ENCODE peak calls at places on chromosome 1, in eight cellular contexts. One of them, this sample, is unnamed. For H3K36me3, the result is how much of the 10 kb centered on the place peaks cover.

GRCh38 chr1:113929750-113930498 is 800 bp downstream of the HIPK1 start:
- DNase-seq in CD4-positive, alpha-beta memory T cell: peak
- DNase-seq in hepatocyte: peak
- DNase-seq in aorta: peak
- DNase-seq in CD4-positive, CD25-positive, alpha-beta regulatory T cell: peak
- DNase-seq in astrocyte: peak
- DNase-seq in body of pancreas: peak
- DNase-seq in psoas muscle: peak
- DNase-seq in this sample: peak

GRCh38 chr1:248618878-248619277 is 16.0 kb downstream of the OR2T11 start:
- DNase-seq in body of pancreas: peak
- DNase-seq in aorta: peak
- DNase-seq in CD4-positive, alpha-beta memory T cell: peak
- DNase-seq in astrocyte: no peak
- DNase-seq in hepatocyte: no peak
- DNase-seq in psoas muscle: peak
- DNase-seq in CD4-positive, CD25-positive, alpha-beta regulatory T cell: peak
- DNase-seq in this sample: peak

GRCh38 chr1:220775238-220775853 is 11.4 kb upstream of the MTARC1 start:
- DNase-seq in body of pancreas: peak
- DNase-seq in psoas muscle: no peak
- DNase-seq in aorta: no peak
- DNase-seq in CD4-positive, alpha-beta memory T cell: peak
- DNase-seq in CD4-positive, CD25-positive, alpha-beta regulatory T cell: no peak
- DNase-seq in astrocyte: no peak
- DNase-seq in hepatocyte: peak
- DNase-seq in this sample: peak

GRCh38 chr1:3821004-3821933 is 25.0 kb upstream of the LRRC47 start:
- DNase-seq in aorta: no peak
- DNase-seq in psoas muscle: no peak
- DNase-seq in astrocyte: no peak
- DNase-seq in CD4-positive, CD25-positive, alpha-beta regulatory T cell: no peak
- DNase-seq in hepatocyte: no peak
- DNase-seq in CD4-positive, alpha-beta memory T cell: no peak
- DNase-seq in body of pancreas: no peak
- DNase-seq in this sample: no peak

GRCh38 chr1:245091818-245092637 is 62.8 kb upstream of the KIF26B start:
- DNase-seq in hepatocyte: peak
- DNase-seq in CD4-positive, CD25-positive, alpha-beta regulatory T cell: no peak
- DNase-seq in psoas muscle: no peak
- DNase-seq in CD4-positive, alpha-beta memory T cell: no peak
- DNase-seq in body of pancreas: peak
- DNase-seq in astrocyte: peak
- DNase-seq in aorta: peak
- DNase-seq in this sample: no peak

GRCh38 chr1:2104621-2105427 is 54.6 kb downstream of the PRKCZ start:
- DNase-seq in CD4-positive, CD25-positive, alpha-beta regulatory T cell: no peak
- DNase-seq in aorta: peak
- DNase-seq in astrocyte: no peak
- DNase-seq in psoas muscle: no peak
- DNase-seq in CD4-positive, alpha-beta memory T cell: no peak
- DNase-seq in hepatocyte: peak
- DNase-seq in body of pancreas: peak
- DNase-seq in this sample: no peak

GRCh38 chr1:55213029-55213884 is 1.9 kb downstream of the USP24 start:
- DNase-seq in body of pancreas: no peak
- DNase-seq in CD4-positive, alpha-beta memory T cell: no peak
- DNase-seq in psoas muscle: no peak
- DNase-seq in hepatocyte: no peak
- DNase-seq in astrocyte: no peak
- DNase-seq in CD4-positive, CD25-positive, alpha-beta regulatory T cell: no peak
- DNase-seq in aorta: no peak
- DNase-seq in this sample: peak

GRCh38 chr1:245338485-245338877 is 183.7 kb downstream of the KIF26B start:
- DNase-seq in astrocyte: no peak
- DNase-seq in body of pancreas: no peak
- DNase-seq in CD4-positive, alpha-beta memory T cell: no peak
- DNase-seq in hepatocyte: no peak
- DNase-seq in psoas muscle: no peak
- DNase-seq in CD4-positive, CD25-positive, alpha-beta regulatory T cell: no peak
- DNase-seq in aorta: no peak
- DNase-seq in this sample: no peak

GRCh38 chr1:160614410-160614809 is 32.4 kb downstream of the SLAMF1 start:
- DNase-seq in aorta: no peak
- DNase-seq in CD4-positive, alpha-beta memory T cell: no peak
- DNase-seq in CD4-positive, CD25-positive, alpha-beta regulatory T cell: no peak
- DNase-seq in astrocyte: no peak
- DNase-seq in hepatocyte: no peak
- DNase-seq in psoas muscle: no peak
- DNase-seq in body of pancreas: no peak
- DNase-seq in this sample: no peak

GRCh38 chr1:184610872-184611614 is 143.6 kb downstream of the EDEM3 start:
- DNase-seq in CD4-positive, CD25-positive, alpha-beta regulatory T cell: no peak
- DNase-seq in psoas muscle: no peak
- DNase-seq in body of pancreas: no peak
- DNase-seq in hepatocyte: no peak
- DNase-seq in CD4-positive, alpha-beta memory T cell: no peak
- DNase-seq in aorta: no peak
- DNase-seq in astrocyte: no peak
- DNase-seq in this sample: no peak

GRCh38 chr1:53025034-53025777 is 36.8 kb upstream of the PODN start:
- DNase-seq in astrocyte: peak
- DNase-seq in hepatocyte: peak
- DNase-seq in psoas muscle: peak
- DNase-seq in CD4-positive, alpha-beta memory T cell: no peak
- DNase-seq in body of pancreas: peak
- DNase-seq in aorta: peak
- DNase-seq in CD4-positive, CD25-positive, alpha-beta regulatory T cell: no peak
- DNase-seq in this sample: no peak

GRCh38 chr1:32900371-32900955 is 726 bp downstream of the TMEM54 start:
- DNase-seq in CD4-positive, CD25-positive, alpha-beta regulatory T cell: no peak
- DNase-seq in astrocyte: no peak
- DNase-seq in CD4-positive, alpha-beta memory T cell: no peak
- DNase-seq in body of pancreas: peak
- DNase-seq in hepatocyte: no peak
- DNase-seq in psoas muscle: no peak
- DNase-seq in aorta: peak
- DNase-seq in this sample: no peak

GRCh38 chr1:51654000-51654399 is 37.1 kb downstream of the OSBPL9 start:
- DNase-seq in astrocyte: no peak
- DNase-seq in hepatocyte: no peak
- DNase-seq in body of pancreas: no peak
- DNase-seq in psoas muscle: no peak
- DNase-seq in CD4-positive, alpha-beta memory T cell: no peak
- DNase-seq in CD4-positive, CD25-positive, alpha-beta regulatory T cell: no peak
- DNase-seq in aorta: no peak
- DNase-seq in this sample: no peak

GRCh38 chr1:184838374-184838995 is 83.8 kb upstream of the EDEM3 start:
- DNase-seq in hepatocyte: peak
- DNase-seq in astrocyte: peak
- DNase-seq in body of pancreas: peak
- DNase-seq in CD4-positive, CD25-positive, alpha-beta regulatory T cell: no peak
- DNase-seq in psoas muscle: peak
- DNase-seq in aorta: peak
- DNase-seq in CD4-positive, alpha-beta memory T cell: no peak
- DNase-seq in this sample: no peak

GRCh38 chr1:246583448-246584185 is 17.4 kb downstream of the CNST start:
- DNase-seq in hepatocyte: peak
- DNase-seq in CD4-positive, alpha-beta memory T cell: no peak
- DNase-seq in astrocyte: no peak
- DNase-seq in CD4-positive, CD25-positive, alpha-beta regulatory T cell: no peak
- DNase-seq in body of pancreas: peak
- DNase-seq in psoas muscle: no peak
- DNase-seq in aorta: no peak
- DNase-seq in this sample: no peak

GRCh38 chr1:153578490-153578889 is 12.8 kb upstream of the S100A2 start:
- DNase-seq in hepatocyte: no peak
- DNase-seq in psoas muscle: no peak
- DNase-seq in body of pancreas: no peak
- DNase-seq in astrocyte: no peak
- DNase-seq in aorta: no peak
- DNase-seq in CD4-positive, alpha-beta memory T cell: no peak
- DNase-seq in CD4-positive, CD25-positive, alpha-beta regulatory T cell: no peak
- DNase-seq in this sample: no peak

GRCh38 chr1:118588566-118588965 is 399.6 kb downstream of the TBX15 start:
- DNase-seq in astrocyte: no peak
- DNase-seq in CD4-positive, CD25-positive, alpha-beta regulatory T cell: no peak
- DNase-seq in psoas muscle: no peak
- DNase-seq in CD4-positive, alpha-beta memory T cell: no peak
- DNase-seq in body of pancreas: no peak
- DNase-seq in hepatocyte: no peak
- DNase-seq in aorta: no peak
- DNase-seq in this sample: no peak

GRCh38 chr1:100404816-100405215 is 52.5 kb downstream of the CDC14A start:
- DNase-seq in aorta: no peak
- DNase-seq in body of pancreas: no peak
- DNase-seq in psoas muscle: no peak
- DNase-seq in astrocyte: peak
- DNase-seq in CD4-positive, alpha-beta memory T cell: no peak
- DNase-seq in hepatocyte: no peak
- DNase-seq in CD4-positive, CD25-positive, alpha-beta regulatory T cell: no peak
- DNase-seq in this sample: no peak

GRCh38 chr1:27515626-27516025 is 25.7 kb upstream of the WASF2 start:
- DNase-seq in CD4-positive, alpha-beta memory T cell: no peak
- DNase-seq in CD4-positive, CD25-positive, alpha-beta regulatory T cell: no peak
- DNase-seq in psoas muscle: no peak
- DNase-seq in astrocyte: no peak
- DNase-seq in body of pancreas: no peak
- DNase-seq in hepatocyte: no peak
- DNase-seq in aorta: no peak
- DNase-seq in this sample: no peak

GRCh38 chr1:10283318-10283984 is 73.1 kb downstream of the KIF1B start:
- DNase-seq in astrocyte: peak
- DNase-seq in psoas muscle: no peak
- DNase-seq in body of pancreas: no peak
- DNase-seq in hepatocyte: no peak
- DNase-seq in CD4-positive, alpha-beta memory T cell: no peak
- DNase-seq in aorta: no peak
- DNase-seq in CD4-positive, CD25-positive, alpha-beta regulatory T cell: no peak
- DNase-seq in this sample: no peak

GRCh38 chr1:10291705-10292104 is 81.3 kb downstream of the KIF1B start:
- DNase-seq in body of pancreas: no peak
- DNase-seq in psoas muscle: no peak
- DNase-seq in hepatocyte: no peak
- DNase-seq in CD4-positive, alpha-beta memory T cell: no peak
- DNase-seq in aorta: no peak
- DNase-seq in astrocyte: no peak
- DNase-seq in CD4-positive, CD25-positive, alpha-beta regulatory T cell: no peak
- DNase-seq in this sample: no peak

GRCh38 chr1:10288059-10288615 is 77.8 kb downstream of the KIF1B start:
- DNase-seq in CD4-positive, CD25-positive, alpha-beta regulatory T cell: no peak
- DNase-seq in CD4-positive, alpha-beta memory T cell: no peak
- DNase-seq in body of pancreas: no peak
- DNase-seq in hepatocyte: no peak
- DNase-seq in psoas muscle: no peak
- DNase-seq in aorta: no peak
- DNase-seq in astrocyte: no peak
- DNase-seq in this sample: no peak

GRCh38 chr1:10286244-10286643 is 75.9 kb downstream of the KIF1B start:
- DNase-seq in astrocyte: no peak
- DNase-seq in hepatocyte: no peak
- DNase-seq in psoas muscle: peak
- DNase-seq in aorta: no peak
- DNase-seq in CD4-positive, alpha-beta memory T cell: no peak
- DNase-seq in CD4-positive, CD25-positive, alpha-beta regulatory T cell: no peak
- DNase-seq in body of pancreas: no peak
- DNase-seq in this sample: no peak

GRCh38 chr1:10287023-10287645 is 76.8 kb downstream of the KIF1B start:
- DNase-seq in aorta: no peak
- DNase-seq in hepatocyte: no peak
- DNase-seq in body of pancreas: no peak
- DNase-seq in astrocyte: no peak
- DNase-seq in CD4-positive, alpha-beta memory T cell: no peak
- DNase-seq in CD4-positive, CD25-positive, alpha-beta regulatory T cell: no peak
- DNase-seq in psoas muscle: no peak
- DNase-seq in this sample: no peak
- H3K36me3 ChIP-seq in aorta: under half
- H3K36me3 ChIP-seq in hepatocyte: under half
- H3K36me3 ChIP-seq in body of pancreas: under half
- H3K36me3 ChIP-seq in astrocyte: under half
- H3K36me3 ChIP-seq in CD4-positive, alpha-beta memory T cell: under half
- H3K36me3 ChIP-seq in CD4-positive, CD25-positive, alpha-beta regulatory T cell: under half
- H3K36me3 ChIP-seq in psoas muscle: half or more
- H3K36me3 ChIP-seq in this sample: under half

GRCh38 chr1:169999357-169999756 is 75.1 kb downstream of the KIFAP3 start:
- DNase-seq in psoas muscle: no peak
- DNase-seq in body of pancreas: no peak
- DNase-seq in aorta: peak
- DNase-seq in astrocyte: peak
- DNase-seq in CD4-positive, CD25-positive, alpha-beta regulatory T cell: no peak
- DNase-seq in hepatocyte: peak
- DNase-seq in CD4-positive, alpha-beta memory T cell: no peak
- DNase-seq in this sample: no peak
- H3K36me3 ChIP-seq in psoas muscle: under half
- H3K36me3 ChIP-seq in body of pancreas: under half
- H3K36me3 ChIP-seq in aorta: under half
- H3K36me3 ChIP-seq in astrocyte: under half
- H3K36me3 ChIP-seq in CD4-positive, CD25-positive, alpha-beta regulatory T cell: under half
- H3K36me3 ChIP-seq in hepatocyte: under half
- H3K36me3 ChIP-seq in CD4-positive, alpha-beta memory T cell: under half
- H3K36me3 ChIP-seq in this sample: under half

GRCh38 chr1:1047407-1047806 is 26.7 kb downstream of the RNF223 start:
- DNase-seq in astrocyte: no peak
- DNase-seq in hepatocyte: no peak
- DNase-seq in body of pancreas: no peak
- DNase-seq in CD4-positive, CD25-positive, alpha-beta regulatory T cell: no peak
- DNase-seq in psoas muscle: no peak
- DNase-seq in CD4-positive, alpha-beta memory T cell: no peak
- DNase-seq in aorta: no peak
- DNase-seq in this sample: no peak

GRCh38 chr1:1048765-1049164 is 25.3 kb downstream of the RNF223 start:
- DNase-seq in astrocyte: no peak
- DNase-seq in hepatocyte: no peak
- DNase-seq in body of pancreas: no peak
- DNase-seq in CD4-positive, CD25-positive, alpha-beta regulatory T cell: no peak
- DNase-seq in psoas muscle: no peak
- DNase-seq in aorta: no peak
- DNase-seq in CD4-positive, alpha-beta memory T cell: no peak
- DNase-seq in this sample: no peak

GRCh38 chr1:1046767-1047166 is 26.8 kb downstream of the AGRN start:
- DNase-seq in aorta: no peak
- DNase-seq in psoas muscle: no peak
- DNase-seq in astrocyte: no peak
- DNase-seq in body of pancreas: no peak
- DNase-seq in hepatocyte: no peak
- DNase-seq in CD4-positive, CD25-positive, alpha-beta regulatory T cell: no peak
- DNase-seq in CD4-positive, alpha-beta memory T cell: no peak
- DNase-seq in this sample: no peak

GRCh38 chr1:1049318-1050165 is 24.6 kb downstream of the RNF223 start:
- DNase-seq in astrocyte: no peak
- DNase-seq in body of pancreas: no peak
- DNase-seq in aorta: no peak
- DNase-seq in CD4-positive, alpha-beta memory T cell: no peak
- DNase-seq in hepatocyte: no peak
- DNase-seq in CD4-positive, CD25-positive, alpha-beta regulatory T cell: no peak
- DNase-seq in psoas muscle: no peak
- DNase-seq in this sample: no peak

GRCh38 chr1:1047963-1048362 is 26.1 kb downstream of the RNF223 start:
- DNase-seq in hepatocyte: no peak
- DNase-seq in CD4-positive, CD25-positive, alpha-beta regulatory T cell: no peak
- DNase-seq in CD4-positive, alpha-beta memory T cell: no peak
- DNase-seq in psoas muscle: no peak
- DNase-seq in body of pancreas: no peak
- DNase-seq in aorta: no peak
- DNase-seq in astrocyte: no peak
- DNase-seq in this sample: no peak
- H3K36me3 ChIP-seq in hepatocyte: under half
- H3K36me3 ChIP-seq in CD4-positive, CD25-positive, alpha-beta regulatory T cell: under half
- H3K36me3 ChIP-seq in CD4-positive, alpha-beta memory T cell: under half
- H3K36me3 ChIP-seq in psoas muscle: under half
- H3K36me3 ChIP-seq in body of pancreas: under half
- H3K36me3 ChIP-seq in aorta: under half
- H3K36me3 ChIP-seq in astrocyte: under half
- H3K36me3 ChIP-seq in this sample: under half

GRCh38 chr1:172581779-172582178 is 48.8 kb downstream of the SUCO start:
- DNase-seq in astrocyte: peak
- DNase-seq in CD4-positive, alpha-beta memory T cell: no peak
- DNase-seq in hepatocyte: no peak
- DNase-seq in body of pancreas: no peak
- DNase-seq in CD4-positive, CD25-positive, alpha-beta regulatory T cell: no peak
- DNase-seq in aorta: no peak
- DNase-seq in psoas muscle: no peak
- DNase-seq in this sample: no peak
- H3K36me3 ChIP-seq in astrocyte: under half
- H3K36me3 ChIP-seq in CD4-positive, alpha-beta memory T cell: under half
- H3K36me3 ChIP-seq in hepatocyte: under half
- H3K36me3 ChIP-seq in body of pancreas: under half
- H3K36me3 ChIP-seq in CD4-positive, CD25-positive, alpha-beta regulatory T cell: under half
- H3K36me3 ChIP-seq in aorta: under half
- H3K36me3 ChIP-seq in psoas muscle: half or more
- H3K36me3 ChIP-seq in this sample: half or more